ENCODE peak calls at places on chromosomes 12 and 14, in four cellular contexts. Q is neuronal stem cell, W is mucosa of descending colon, E is lower lobe of right lung. J is an unnamed sample. For H3K36me3 and H3K9me3, the result is how much of the 10 kb centered on the place peaks cover.

GRCh38 chr14:65361920-65362319 is 50.6 kb upstream of the FUT8 start:
- DNase-seq in E (no peak), Q (no peak), W (no peak), J (no peak)

GRCh38 chr12:508795-509194 is 49.1 kb downstream of the B4GALNT3 start:
- DNase-seq in E (no peak), Q (no peak), W (peak), J (peak)

GRCh38 chr14:39423793-39424192 is 8.4 kb downstream of the FBXO33 start:
- DNase-seq in E (no peak), W (no peak), Q (no peak), J (no peak)

GRCh38 chr12:20527396-20528154 is 159.2 kb downstream of the PDE3A start:
- DNase-seq in Q (no peak), W (no peak), E (no peak), J (no peak)

GRCh38 chr12:119990382-119990874 is 1.4 kb downstream of the BICDL1 start:
- DNase-seq in W (no peak), E (no peak), Q (no peak), J (no peak)

GRCh38 chr12:112347521-112347920 is 34.7 kb downstream of the HECTD4 start:
- DNase-seq in Q (no peak), E (no peak), W (no peak), J (no peak)

GRCh38 chr14:78758333-78758732 is 588.2 kb downstream of the NRXN3 start:
- DNase-seq in E (no peak), Q (peak), W (peak), J (no peak)

GRCh38 chr12:123805119-123805518 is 43.0 kb downstream of the DNAH10 start:
- DNase-seq in W (no peak), Q (no peak), E (no peak), J (no peak)

GRCh38 chr14:22296088-22296487 is 292.9 kb downstream of the DAD1 start:
- DNase-seq in E (no peak), W (no peak), Q (no peak), J (no peak)

GRCh38 chr12:84508943-84509342 is 403.7 kb downstream of the SLC6A15 start:
- DNase-seq in Q (no peak), E (no peak), W (no peak), J (peak)

GRCh38 chr12:115541891-115542361 is 735.6 kb downstream of the MED13L start:
- DNase-seq in Q (no peak), E (no peak), W (no peak), J (no peak)

GRCh38 chr14:80291099-80291498 is 79.8 kb upstream of the DIO2 start:
- DNase-seq in Q (no peak), E (no peak), W (no peak), J (no peak)

GRCh38 chr12:5094550-5094949 is 50.9 kb downstream of the KCNA5 start:
- DNase-seq in W (no peak), Q (no peak), E (no peak), J (no peak)

GRCh38 chr12:5614206-5614605 is 182.3 kb downstream of the NTF3 start:
- DNase-seq in W (no peak), Q (no peak), E (no peak), J (no peak)

GRCh38 chr12:5806376-5807089 is 138.5 kb downstream of the ANO2 start:
- DNase-seq in W (no peak), E (peak), Q (no peak), J (no peak)

GRCh38 chr14:56023681-56024080 is 94.5 kb upstream of the PELI2 start:
- DNase-seq in Q (no peak), W (no peak), E (no peak), J (no peak)

GRCh38 chr12:93571360-93571853 is 1.1 kb upstream of the SOCS2 start:
- DNase-seq in Q (peak), W (peak), E (peak), J (peak)

GRCh38 chr12:117733292-117733805 is 235.4 kb downstream of the KSR2 start:
- DNase-seq in Q (no peak), W (no peak), E (no peak), J (no peak)

GRCh38 chr12:124147579-124147978 is 147.3 kb upstream of the RFLNA start:
- DNase-seq in E (no peak), Q (no peak), W (no peak), J (no peak)

GRCh38 chr14:65533736-65534404 is 121.3 kb downstream of the FUT8 start:
- DNase-seq in Q (no peak), W (no peak), E (no peak), J (no peak)

GRCh38 chr12:7065073-7065623 is 4.6 kb downstream of the C1S start:
- DNase-seq in E (no peak), Q (no peak), W (no peak), J (no peak)

DNA sequence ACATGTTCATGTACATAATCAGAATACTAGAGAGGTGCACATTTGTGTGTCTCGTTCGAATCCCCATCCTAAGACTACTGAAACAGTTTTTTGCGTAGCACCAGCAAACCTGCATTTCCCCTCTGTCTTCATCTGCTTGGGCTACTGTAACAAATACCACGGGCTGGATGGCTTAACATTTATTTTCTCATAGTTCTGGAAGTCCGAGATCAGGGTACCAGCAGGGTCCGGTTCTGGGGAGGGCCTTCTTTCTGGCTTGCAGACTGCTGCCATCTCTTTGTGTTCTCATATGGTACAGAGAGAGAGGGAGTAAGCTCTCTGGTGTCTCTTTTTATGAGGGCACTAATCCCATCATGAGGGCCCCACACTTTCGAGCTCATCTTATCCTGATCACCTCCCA is 30.6 kb downstream of the KLC1 start:
- DNase-seq in Q (no peak), E (no peak), W (no peak), J (no peak)
- H3K36me3 ChIP-seq in Q (half or more), E (half or more), W (under half), J (under half)

DNA sequence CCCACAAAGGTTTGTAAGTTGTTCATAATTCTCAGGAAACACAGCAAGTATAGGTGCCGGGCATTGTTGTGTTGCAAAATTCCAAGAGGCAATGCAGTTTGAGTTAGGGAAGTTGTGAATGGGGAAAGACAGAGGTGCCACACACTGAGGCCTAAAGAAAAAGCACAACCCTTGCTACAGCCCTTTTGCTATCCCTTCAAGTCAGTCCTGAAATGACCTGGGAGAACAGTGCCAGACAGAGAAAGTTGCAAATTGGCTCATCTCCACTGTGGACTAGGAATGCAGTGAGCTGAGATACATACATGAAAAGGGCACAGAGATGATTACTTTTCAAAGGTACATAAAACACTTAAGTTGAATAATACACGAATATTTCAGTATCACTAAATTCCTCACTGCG is 213.3 kb upstream of the TMTC1 start:
- DNase-seq in Q (no peak), E (no peak), W (no peak), J (no peak)
- H3K9me3 ChIP-seq in Q (under half), E (under half), W (under half), J (under half)

GRCh38 chr12:27777141-27777540 is 2.9 kb upstream of the KLHL42 start:
- DNase-seq in Q (no peak), E (no peak), W (no peak), J (no peak)
- H3K4me3 ChIP-seq in Q (no peak), E (no peak), W (no peak), J (no peak)

GRCh38 chr12:11158885-11159444 is 12.0 kb upstream of the SMIM10L1 start:
- DNase-seq in E (no peak), Q (no peak), W (no peak), J (no peak)

GRCh38 chr12:11162494-11162893 is 8.5 kb upstream of the SMIM10L1 start:
- DNase-seq in W (no peak), Q (no peak), E (no peak), J (no peak)

GRCh38 chr12:11166300-11166699 is 4.7 kb upstream of the SMIM10L1 start:
- DNase-seq in E (no peak), Q (no peak), W (no peak), J (no peak)

GRCh38 chr12:11164384-11164783 is 6.6 kb upstream of the SMIM10L1 start:
- DNase-seq in W (no peak), Q (no peak), E (no peak), J (no peak)
- H3K36me3 ChIP-seq in W (under half), Q (half or more), E (under half), J (under half)

DNA sequence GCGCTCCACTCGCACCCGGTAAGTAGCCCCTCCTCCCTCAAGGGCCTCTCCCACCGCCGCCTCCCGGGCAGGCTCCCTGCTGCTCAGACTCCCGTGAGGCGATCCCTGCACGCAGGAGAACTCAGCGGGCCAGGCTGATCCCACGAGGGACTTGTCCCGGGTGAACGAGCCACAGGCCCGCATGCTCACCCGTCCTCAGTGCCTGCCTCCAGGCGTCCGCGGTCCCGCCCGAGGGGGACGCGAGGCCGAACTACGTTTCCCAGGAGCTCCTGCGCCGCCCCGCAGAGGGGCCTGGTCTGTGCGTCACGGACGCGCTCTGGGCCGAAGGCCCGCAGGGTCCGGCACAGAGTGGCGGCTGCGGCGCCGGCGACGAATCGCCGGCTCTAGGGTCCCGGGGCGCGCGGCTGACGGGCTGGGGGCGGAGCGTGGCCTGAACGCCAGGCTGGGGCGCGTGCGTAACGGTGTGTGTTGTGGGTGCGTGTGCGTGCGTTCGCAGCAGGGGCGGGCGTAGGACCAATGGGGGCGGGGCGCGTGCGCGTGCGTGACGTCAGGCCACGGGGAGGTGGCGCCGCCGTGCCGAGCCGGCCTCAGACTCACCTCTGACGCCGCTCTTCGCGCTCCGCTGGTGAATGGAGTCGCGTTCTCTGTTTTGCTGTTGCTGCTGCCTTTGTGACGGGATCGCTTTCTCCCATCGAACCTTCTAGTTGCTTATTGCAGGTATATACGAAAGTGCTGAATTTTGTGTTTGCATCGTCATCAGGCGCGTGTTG is at the start of the genes ZNF10 and ZNF891:
- DNase-seq in W (peak), E (peak), Q (peak), J (peak)
- H3K9me3 ChIP-seq in W (half or more), E (half or more), Q (under half), J (under half)

GRCh38 chr12:95858451-95859343 is at the start of gene SNRPF:
- DNase-seq in E (peak), Q (peak), W (peak), J (peak)

GRCh38 chr12:95857799-95858198 is 953 bp upstream of the SNRPF start:
- DNase-seq in Q (no peak), W (no peak), E (no peak), J (no peak)

GRCh38 chr12:95862038-95862437 is 3.3 kb downstream of the SNRPF start:
- DNase-seq in Q (no peak), W (no peak), E (no peak), J (no peak)

GRCh38 chr12:95859344-95859816 is 628 bp downstream of the SNRPF start:
- DNase-seq in W (no peak), E (no peak), Q (peak), J (no peak)

DNA sequence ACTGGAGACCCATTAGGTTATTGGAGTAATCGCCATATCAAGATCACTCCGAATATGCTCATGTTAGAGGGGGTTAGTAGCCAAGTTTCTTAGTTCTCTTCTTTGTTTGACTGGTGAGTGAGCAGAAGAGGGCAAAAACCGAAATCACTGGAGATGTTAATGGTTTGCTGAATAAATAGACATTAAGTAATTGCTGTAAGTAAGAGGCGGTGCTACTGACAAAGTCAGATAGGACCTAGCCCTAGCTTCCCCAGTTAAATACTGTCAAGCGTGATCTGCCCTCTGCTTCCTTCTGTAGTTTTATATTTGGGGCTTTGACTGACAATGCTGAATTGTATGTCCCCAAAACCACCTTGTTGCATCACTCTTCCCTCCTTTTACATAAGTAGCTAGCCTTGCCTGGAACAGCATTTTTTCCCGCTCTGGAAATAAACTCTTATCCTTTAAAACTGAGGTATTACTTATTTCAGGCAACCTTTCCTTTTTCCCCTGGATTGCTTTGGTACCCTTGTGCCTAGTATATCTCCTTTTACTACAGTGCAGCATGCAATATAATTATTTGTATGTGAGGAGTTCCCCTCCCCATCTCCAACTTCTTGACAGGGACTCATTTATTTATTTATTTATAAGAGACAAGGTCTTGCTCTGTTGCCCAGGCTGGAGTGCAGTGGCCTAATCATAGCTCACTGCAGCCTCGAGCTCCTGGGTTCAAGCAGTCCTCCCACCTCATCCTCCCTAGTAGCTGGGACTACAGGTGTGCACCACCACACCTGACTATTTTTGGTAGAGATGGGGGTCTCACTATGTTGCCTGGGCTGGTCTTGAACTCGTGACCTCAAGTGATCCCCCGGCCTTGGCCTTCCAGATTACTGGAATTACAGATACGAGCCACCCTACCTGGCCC is 1.4 kb downstream of the SNRPF start:
- DNase-seq in W (no peak), Q (no peak), E (no peak), J (no peak)
- H3K4me3 ChIP-seq in W (no peak), Q (peak), E (peak), J (peak)

J was measured in left lung.